ENCODE peak calls at places on chromosome 16, in seven cellular contexts. F, L, B, P, U, M and G are unnamed samples. For H3K27me3, the result is how much of the 10 kb centered on the place peaks cover.

GRCh38 chr16:59849716-59850115 is 1115.6 kb upstream of the GOT2 start:
- DNase-seq in F (no peak), L (no peak), B (no peak), P (no peak), U (no peak), M (no peak), G (no peak)

GRCh38 chr16:1299012-1299867 is 10.2 kb upstream of the UBE2I start:
- DNase-seq in F (no peak), L (no peak), B (no peak), P (no peak), U (no peak), M (no peak), G (no peak)

GRCh38 chr16:79096246-79096645 is 504.3 kb downstream of the MAF start:
- DNase-seq in F (no peak), L (no peak), B (no peak), P (no peak), U (no peak), M (no peak), G (no peak)

GRCh38 chr16:15418206-15418605 is 16.2 kb upstream of the BMERB1 start:
- DNase-seq in F (no peak), L (no peak), B (no peak), P (no peak), U (no peak), M (no peak), G (no peak)

GRCh38 chr16:84459517-84459894 is 45.0 kb downstream of the MEAK7 start:
- DNase-seq in F (no peak), L (no peak), B (no peak), P (no peak), U (no peak), M (no peak), G (no peak)

GRCh38 chr16:13940397-13940933 is 20.5 kb downstream of the ERCC4 start:
- DNase-seq in F (no peak), L (no peak), B (no peak), P (no peak), U (no peak), M (no peak), G (no peak)

GRCh38 chr16:80710918-80711317 is 93.5 kb downstream of the CDYL2 start:
- DNase-seq in F (no peak), L (no peak), B (no peak), P (no peak), U (no peak), M (no peak), G (no peak)

GRCh38 chr16:63808730-63809129 is 1313.1 kb downstream of the CDH11 start:
- DNase-seq in F (no peak), L (no peak), B (no peak), P (no peak), U (no peak), M (no peak), G (no peak)

GRCh38 chr16:64907844-64908243 is 214.0 kb downstream of the CDH11 start:
- DNase-seq in F (no peak), L (no peak), B (no peak), P (no peak), U (no peak), M (no peak), G (no peak)

GRCh38 chr16:75225092-75225491 is 6.3 kb downstream of the CTRB1 start:
- DNase-seq in F (no peak), L (no peak), B (no peak), P (no peak), U (no peak), M (no peak), G (no peak)

GRCh38 chr16:68230956-68231355 is 5.0 kb downstream of the ESRP2 start:
- DNase-seq in F (no peak), L (no peak), B (no peak), P (no peak), U (no peak), M (no peak), G (no peak)

GRCh38 chr16:79656537-79657115 is 56.1 kb upstream of the MAF start:
- DNase-seq in F (no peak), L (no peak), B (no peak), P (no peak), U (no peak), M (no peak), G (no peak)

GRCh38 chr16:24125199-24125598 is 130.9 kb upstream of the CACNG3 start:
- DNase-seq in F (no peak), L (no peak), B (peak), P (no peak), U (no peak), M (no peak), G (no peak)

GRCh38 chr16:51418258-51418657 is 267.2 kb upstream of the SALL1 start:
- DNase-seq in F (no peak), L (no peak), B (peak), P (no peak), U (no peak), M (no peak), G (no peak)

GRCh38 chr16:61344791-61345190 is 691.4 kb downstream of the CDH8 start:
- DNase-seq in F (no peak), L (no peak), B (no peak), P (no peak), U (no peak), M (no peak), G (no peak)

GRCh38 chr16:54213322-54213721 is 73.3 kb downstream of the IRX3 start:
- DNase-seq in F (no peak), L (no peak), B (no peak), P (no peak), U (no peak), M (no peak), G (no peak)

DNA sequence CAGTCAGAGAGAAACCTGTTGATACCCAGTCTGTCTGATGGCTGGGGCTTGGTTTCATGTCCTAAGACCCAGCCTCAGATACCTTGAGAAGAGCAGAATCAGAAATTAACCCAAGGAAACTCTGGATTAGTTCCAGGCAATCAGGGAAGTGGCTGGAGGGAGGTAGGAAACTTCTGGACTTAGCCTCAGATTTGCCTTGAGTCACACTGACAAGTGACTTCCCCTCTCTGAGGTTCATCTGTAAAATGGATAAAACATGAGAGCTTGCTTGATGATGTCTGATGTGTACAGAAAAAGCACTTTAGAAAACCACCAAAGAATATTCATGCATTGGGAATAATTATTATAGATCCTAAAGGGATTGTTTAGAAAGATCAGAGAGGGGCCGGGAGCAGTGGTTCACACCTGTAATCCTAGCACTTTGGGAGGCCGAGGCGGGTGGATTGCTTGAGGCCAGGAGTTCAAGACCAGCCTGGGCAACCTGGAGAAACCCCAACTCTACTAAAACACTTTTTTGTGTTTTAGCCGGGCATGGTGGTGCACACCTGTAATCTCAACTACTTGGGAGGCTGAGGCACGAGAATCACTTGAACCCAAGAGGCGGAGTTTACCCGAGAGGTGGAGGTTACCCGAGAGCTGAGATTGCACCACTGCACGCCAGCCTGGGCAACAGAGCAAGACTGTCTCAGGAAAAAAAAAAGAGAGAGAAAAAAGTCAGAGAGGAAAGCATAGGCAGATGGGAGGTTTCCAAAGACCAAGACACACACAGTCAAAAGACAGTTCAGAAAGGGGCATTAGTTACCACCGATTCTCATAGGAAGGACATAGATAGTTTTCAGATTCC is 3.8 kb downstream of the CIITA start:
- DNase-seq in F (no peak), L (no peak), B (no peak), P (no peak), U (no peak), M (no peak), G (no peak)
- H3K4me3 ChIP-seq in F (no peak), L (no peak), B (no peak), P (no peak), U (no peak), M (peak), G (no peak)

GRCh38 chr16:73864868-73865267 is 431.7 kb upstream of the PSMD7 start:
- DNase-seq in F (no peak), L (no peak), B (no peak), P (no peak), U (no peak), M (no peak), G (no peak)
- H3K27me3 ChIP-seq in F (under half), L (under half), B (under half), P (under half), U (under half), M (under half), G (under half)

GRCh38 chr16:88406096-88407041 is 23.6 kb downstream of the ZNF469 start:
- DNase-seq in F (no peak), L (no peak), B (no peak), P (no peak), U (no peak), M (no peak), G (no peak)

GRCh38 chr16:88403794-88404581 is 21.2 kb downstream of the ZNF469 start:
- DNase-seq in F (no peak), L (no peak), B (no peak), P (no peak), U (no peak), M (no peak), G (no peak)

GRCh38 chr16:88407042-88407420 is 24.3 kb downstream of the ZNF469 start:
- DNase-seq in F (no peak), L (no peak), B (no peak), P (no peak), U (no peak), M (no peak), G (no peak)

GRCh38 chr16:88404769-88405168 is 22.0 kb downstream of the ZNF469 start:
- DNase-seq in F (no peak), L (no peak), B (no peak), P (no peak), U (no peak), M (no peak), G (no peak)

DNA sequence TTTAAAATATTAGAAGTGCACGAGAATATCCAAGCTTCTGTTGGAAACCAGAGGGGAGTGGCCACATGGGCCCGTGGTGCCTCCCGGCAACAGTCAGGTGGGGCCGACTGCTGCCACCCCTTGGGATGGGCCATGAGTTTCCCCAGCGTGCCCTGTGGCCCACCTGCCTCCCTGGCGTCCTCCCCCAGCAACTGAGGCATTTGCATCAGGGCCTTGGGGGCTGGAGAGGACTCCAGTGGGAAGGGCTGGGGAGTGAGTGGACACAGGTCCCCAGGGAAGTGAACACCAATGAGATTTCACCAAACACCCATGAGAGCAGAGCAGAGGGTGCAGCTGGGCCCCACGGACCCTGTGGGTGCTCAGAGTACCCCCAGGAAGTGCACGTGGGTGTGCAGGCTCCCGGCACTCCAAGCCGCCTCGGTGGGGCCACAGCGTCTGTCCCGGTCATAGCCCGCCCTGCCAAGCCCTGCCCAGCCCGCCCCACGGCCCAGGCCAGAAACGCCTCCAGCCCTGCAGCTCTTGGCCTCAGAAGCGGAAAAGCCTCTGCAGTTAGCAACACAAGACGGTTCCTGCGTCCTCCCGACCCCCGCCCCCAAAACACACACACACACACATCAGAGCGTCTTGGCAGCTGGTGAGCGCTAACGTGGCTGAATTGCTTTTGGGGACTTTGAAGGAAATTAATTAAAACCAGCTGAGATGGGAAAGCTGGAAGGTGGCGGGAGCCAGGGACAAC is 22.7 kb downstream of the ZNF469 start:
- DNase-seq in F (no peak), L (no peak), B (no peak), P (no peak), U (no peak), M (no peak), G (no peak)
- H3K4me3 ChIP-seq in F (no peak), L (no peak), B (no peak), P (no peak), U (no peak), M (no peak), G (no peak)

GRCh38 chr16:88381820-88382451 is 823 bp upstream of the ZNF469 start:
- DNase-seq in F (no peak), L (no peak), B (no peak), P (no peak), U (no peak), M (no peak), G (no peak)

GRCh38 chr16:88384222-88385111 is 1.7 kb downstream of the ZNF469 start:
- DNase-seq in F (no peak), L (no peak), B (no peak), P (no peak), U (no peak), M (no peak), G (no peak)

GRCh38 chr16:88380619-88381018 is 2.1 kb upstream of the ZNF469 start:
- DNase-seq in F (no peak), L (no peak), B (no peak), P (no peak), U (no peak), M (no peak), G (no peak)

GRCh38 chr16:88383401-88384221 is 852 bp downstream of the ZNF469 start:
- DNase-seq in F (no peak), L (no peak), B (no peak), P (no peak), U (no peak), M (no peak), G (no peak)

GRCh38 chr16:88382491-88383400 is at the start of gene ZNF469:
- DNase-seq in F (no peak), L (no peak), B (no peak), P (no peak), U (no peak), M (no peak), G (no peak)
- H3K27me3 ChIP-seq in F (under half), L (under half), B (half or more), P (under half), U (under half), M (under half), G (under half)

DNA sequence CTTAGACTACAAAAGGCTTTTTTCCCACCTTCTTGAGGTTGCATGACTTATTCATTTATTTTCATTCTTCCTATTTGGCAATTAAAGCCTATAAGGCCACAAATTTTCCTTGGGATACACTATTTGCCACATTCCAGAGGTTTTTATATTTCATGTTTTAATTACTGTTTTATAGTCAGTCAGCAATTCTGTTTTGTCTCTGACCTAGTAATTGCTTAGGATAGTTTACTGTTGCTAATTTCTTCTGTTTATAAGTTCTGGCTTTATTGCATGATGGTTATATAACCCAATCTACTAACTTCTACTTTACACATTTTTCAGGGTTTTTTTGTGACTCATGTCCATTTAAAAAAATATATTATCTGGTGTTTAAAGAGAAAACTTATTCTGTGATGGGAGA is 2.5 kb downstream of the ZNF23 start:
- DNase-seq in F (no peak), L (no peak), B (no peak), P (no peak), U (no peak), M (no peak), G (no peak)
- H3K4me3 ChIP-seq in F (no peak), L (no peak), B (no peak), P (no peak), U (no peak), M (no peak), G (no peak)

GRCh38 chr16:8590161-8590688 is at the start of gene TMEM114:
- DNase-seq in F (no peak), L (no peak), B (no peak), P (no peak), U (no peak), M (no peak), G (no peak)

GRCh38 chr16:8590811-8591210 is 500 bp upstream of the TMEM114 start:
- DNase-seq in F (no peak), L (no peak), B (no peak), P (no peak), U (no peak), M (no peak), G (no peak)

GRCh38 chr16:8589293-8590160 is 784 bp downstream of the TMEM114 start:
- DNase-seq in F (no peak), L (no peak), B (no peak), P (no peak), U (no peak), M (no peak), G (no peak)

GRCh38 chr16:8588703-8589292 is 1.5 kb downstream of the TMEM114 start:
- DNase-seq in F (no peak), L (no peak), B (no peak), P (no peak), U (no peak), M (no peak), G (no peak)

GRCh38 chr16:8591451-8591850 is 1.1 kb upstream of the TMEM114 start:
- DNase-seq in F (no peak), L (no peak), B (no peak), P (no peak), U (no peak), M (no peak), G (no peak)
- H3K27me3 ChIP-seq in F (under half), L (under half), B (under half), P (under half), U (under half), M (under half), G (under half)

GRCh38 chr16:88705746-88706287 is 391 bp downstream of the RNF166 start:
- DNase-seq in F (no peak), L (no peak), B (no peak), P (no peak), U (no peak), M (no peak), G (no peak)

GRCh38 chr16:88701541-88702363 is 4.5 kb downstream of the RNF166 start:
- DNase-seq in F (no peak), L (no peak), B (no peak), P (no peak), U (no peak), M (peak), G (no peak)

GRCh38 chr16:88705076-88705684 is 1.0 kb downstream of the RNF166 start:
- DNase-seq in F (no peak), L (no peak), B (no peak), P (no peak), U (no peak), M (peak), G (no peak)

GRCh38 chr16:88702364-88703210 is 3.6 kb downstream of the RNF166 start:
- DNase-seq in F (no peak), L (no peak), B (no peak), P (no peak), U (no peak), M (peak), G (no peak)

GRCh38 chr16:88703486-88704309 is 2.5 kb downstream of the RNF166 start:
- DNase-seq in F (peak), L (no peak), B (no peak), P (peak), U (peak), M (peak), G (no peak)
- H3K4me3 ChIP-seq in F (peak), L (no peak), B (no peak), P (no peak), U (peak), M (peak), G (no peak)

GRCh38 chr16:2967211-2967631 is 1.9 kb upstream of the PAQR4 start:
- DNase-seq in F (no peak), L (no peak), B (no peak), P (no peak), U (no peak), M (no peak), G (no peak)
- H3K27me3 ChIP-seq in F (under half), L (under half), B (under half), P (under half), U (under half), M (under half), G (under half)